ENCODE peak calls at places on chromosomes 5 and 9, in four cellular contexts. Q is mucosa of descending colon, A is uterus, O is HCT116. U is an unnamed sample. For H3K36me3, the result is how much of the 10 kb centered on the place peaks cover.

GRCh38 chr5:5494489-5495402 is 72.3 kb downstream of the ICE1 start:
- DNase-seq in Q (peak), A (peak), O (peak), U (peak)

GRCh38 chr5:38640012-38640395 is 83.6 kb upstream of the LIFR start:
- DNase-seq in Q (no peak), A (no peak), O (no peak), U (no peak)

GRCh38 chr9:28999806-29000205 is 1426.5 kb upstream of the C9orf72 start:
- DNase-seq in Q (no peak), A (no peak), O (no peak), U (no peak)

GRCh38 chr9:86099695-86100364 is 472 bp upstream of the GOLM1 start:
- DNase-seq in Q (peak), A (peak), O (peak), U (no peak)

GRCh38 chr5:52693279-52693678 is 94.4 kb upstream of the ITGA1 start:
- DNase-seq in Q (peak), A (peak), O (no peak), U (no peak)

GRCh38 chr9:130260816-130261765 is 4.5 kb upstream of the HMCN2 start:
- DNase-seq in Q (no peak), A (no peak), O (no peak), U (no peak)

GRCh38 chr5:169576181-169576598 is 7.4 kb upstream of the SPDL1 start:
- DNase-seq in Q (no peak), A (peak), O (no peak), U (no peak)

GRCh38 chr9:131275332-131276106 is 791 bp downstream of the FAM78A start:
- DNase-seq in Q (no peak), A (no peak), O (no peak), U (peak)

GRCh38 chr5:124737651-124738050 is 8.8 kb downstream of the ZNF608 start:
- DNase-seq in Q (no peak), A (no peak), O (no peak), U (no peak)

GRCh38 chr5:124741711-124742496 is 4.5 kb downstream of the ZNF608 start:
- DNase-seq in Q (no peak), A (no peak), O (peak), U (no peak)

GRCh38 chr5:124740991-124741583 is 5.4 kb downstream of the ZNF608 start:
- DNase-seq in Q (no peak), A (no peak), O (no peak), U (no peak)

GRCh38 chr5:124738751-124739559 is 7.5 kb downstream of the ZNF608 start:
- DNase-seq in Q (no peak), A (no peak), O (no peak), U (no peak)

GRCh38 chr5:124740055-124740454 is 6.4 kb downstream of the ZNF608 start:
- DNase-seq in Q (no peak), A (no peak), O (no peak), U (no peak)
- H3K4me3 ChIP-seq in Q (no peak), A (no peak), O (no peak), U (peak)

DNA sequence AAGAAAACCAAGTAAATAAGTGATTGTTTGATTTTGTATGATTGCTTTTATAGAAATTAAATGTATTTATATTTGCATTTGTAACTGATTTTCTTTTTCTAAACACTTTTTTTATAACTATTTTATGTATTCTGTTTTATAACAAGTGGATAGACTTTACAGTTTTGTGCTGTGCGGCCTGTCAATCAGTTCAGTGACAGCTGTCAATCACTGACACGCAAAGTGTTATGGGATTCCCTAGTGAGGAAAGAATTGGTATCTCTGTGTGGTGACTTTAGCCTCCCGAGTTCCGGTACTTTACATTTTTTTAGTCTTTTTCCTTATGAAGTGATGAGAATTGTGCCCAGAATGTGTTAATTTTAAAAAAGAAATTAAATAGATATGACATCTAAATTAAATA is 16.3 kb downstream of the GPR151 start:
- DNase-seq in Q (no peak), A (no peak), O (no peak), U (no peak)
- H3K36me3 ChIP-seq in Q (under half), A (under half), O (under half), U (under half)

DNA sequence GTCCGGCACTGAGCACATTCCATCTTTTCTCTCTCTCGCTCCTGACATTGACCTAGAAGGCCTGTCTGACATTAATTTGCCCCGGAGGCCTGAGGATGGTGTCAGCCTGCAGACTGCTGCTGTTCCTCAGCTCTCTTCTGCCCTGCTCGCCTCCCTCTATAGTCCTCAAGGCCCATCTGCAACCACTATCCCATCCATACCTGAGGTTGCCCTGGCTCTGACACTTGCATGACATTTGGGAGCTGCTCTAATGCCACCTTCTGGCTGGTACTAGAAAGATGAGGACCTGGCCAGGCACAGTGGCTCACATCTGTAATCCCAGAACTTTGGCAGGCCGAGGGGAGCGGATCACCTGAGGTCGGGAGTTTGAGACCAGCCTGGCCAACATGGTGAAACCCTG is 38.6 kb upstream of the GGTA1 start:
- DNase-seq in Q (no peak), A (no peak), O (peak), U (no peak)
- TF ChIP-seq CTCF in Q (no peak), A (no peak), O (peak), U (no peak)

GRCh38 chr9:107484117-107484723 is 5.3 kb downstream of the KLF4 start:
- DNase-seq in Q (no peak), A (peak), O (peak), U (no peak)
- H3K4me3 ChIP-seq in Q (no peak), A (no peak), O (no peak), U (no peak)

GRCh38 chr5:6904822-6905221 is 191.6 kb downstream of the TENT4A start:
- DNase-seq in Q (no peak), A (no peak), O (no peak), U (no peak)
- H3K36me3 ChIP-seq in Q (under half), A (under half), O (under half), U (under half)

GRCh38 chr9:136670571-136671253 is 8.0 kb downstream of the EGFL7 start:
- DNase-seq in Q (peak), A (no peak), O (no peak), U (no peak)

GRCh38 chr9:136671254-136671614 is 8.5 kb downstream of the EGFL7 start:
- DNase-seq in Q (peak), A (no peak), O (no peak), U (no peak)

GRCh38 chr9:136672431-136673087 is 9.8 kb downstream of the EGFL7 start:
- DNase-seq in Q (peak), A (no peak), O (no peak), U (no peak)

GRCh38 chr9:136673088-136673969 is 10.6 kb downstream of the EGFL7 start:
- DNase-seq in Q (peak), A (no peak), O (no peak), U (no peak)

DNA sequence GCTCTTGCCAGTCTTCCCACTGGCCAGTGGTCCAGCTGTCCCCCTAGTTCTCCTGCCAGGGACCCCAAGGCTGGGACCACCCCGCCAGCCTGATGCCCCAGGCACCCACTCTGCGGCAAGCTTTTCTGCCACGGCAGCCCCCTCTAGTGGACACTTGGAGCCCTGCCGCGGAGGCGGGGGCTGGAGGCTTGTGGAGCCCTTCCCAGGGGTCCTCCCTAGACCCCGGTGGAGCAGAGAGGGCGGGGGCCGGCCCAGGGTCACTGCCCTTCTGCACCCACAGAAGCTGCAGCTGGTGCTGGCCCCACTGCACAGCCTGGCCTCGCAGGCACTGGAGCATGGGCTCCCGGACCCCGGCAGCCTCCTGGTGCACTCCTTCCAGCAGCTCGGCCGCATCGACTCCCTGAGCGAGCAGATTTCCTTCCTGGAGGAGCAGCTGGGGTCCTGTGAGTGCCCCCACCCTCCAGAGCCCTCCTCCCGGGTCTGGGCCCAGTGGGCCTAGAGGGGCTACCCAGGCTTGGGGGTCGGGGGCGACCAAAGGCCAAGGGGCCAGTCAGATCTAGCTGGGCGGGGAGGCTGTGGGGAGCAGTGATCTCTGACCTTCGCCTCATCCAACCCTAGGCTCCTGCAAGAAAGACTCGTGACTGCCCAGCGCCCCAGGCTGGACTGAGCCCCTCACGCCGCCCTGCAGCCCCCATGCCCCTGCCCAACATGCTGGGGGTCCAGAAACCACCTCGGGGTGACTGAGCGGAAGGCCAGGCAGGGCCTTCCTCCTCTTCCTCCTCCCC is 9.1 kb downstream of the EGFL7 start:
- DNase-seq in Q (peak), A (no peak), O (no peak), U (no peak)
- TF ChIP-seq CTCF in Q (peak), A (peak), O (peak), U (peak)

GRCh38 chr5:154475613-154476342 is 2.2 kb downstream of the HAND1 start:
- DNase-seq in Q (no peak), A (no peak), O (no peak), U (no peak)

GRCh38 chr5:154473581-154474266 is 4.3 kb downstream of the HAND1 start:
- DNase-seq in Q (no peak), A (no peak), O (no peak), U (no peak)

GRCh38 chr5:154474267-154474956 is 3.6 kb downstream of the HAND1 start:
- DNase-seq in Q (no peak), A (no peak), O (no peak), U (no peak)

GRCh38 chr5:154476343-154477213 is 1.4 kb downstream of the HAND1 start:
- DNase-seq in Q (no peak), A (no peak), O (no peak), U (no peak)

GRCh38 chr5:154474957-154475334 is 3.1 kb downstream of the HAND1 start:
- DNase-seq in Q (no peak), A (no peak), O (no peak), U (no peak)
- H3K4me3 ChIP-seq in Q (no peak), A (no peak), O (no peak), U (no peak)

GRCh38 chr9:71716138-71716909 is 52.0 kb downstream of the CEMIP2 start:
- DNase-seq in Q (no peak), A (no peak), O (no peak), U (no peak)
- H3K36me3 ChIP-seq in Q (under half), A (under half), O (under half), U (under half)

GRCh38 chr5:80799573-80799972 is 144.8 kb upstream of the DHFR start:
- DNase-seq in Q (no peak), A (no peak), O (no peak), U (no peak)

GRCh38 chr5:80806929-80807328 is 152.1 kb upstream of the DHFR start:
- DNase-seq in Q (no peak), A (no peak), O (no peak), U (no peak)

GRCh38 chr5:80805038-80805437 is 150.3 kb upstream of the DHFR start:
- DNase-seq in Q (no peak), A (no peak), O (no peak), U (no peak)

GRCh38 chr5:80809451-80809850 is 150.7 kb upstream of the RASGRF2 start:
- DNase-seq in Q (no peak), A (no peak), O (no peak), U (no peak)

DNA sequence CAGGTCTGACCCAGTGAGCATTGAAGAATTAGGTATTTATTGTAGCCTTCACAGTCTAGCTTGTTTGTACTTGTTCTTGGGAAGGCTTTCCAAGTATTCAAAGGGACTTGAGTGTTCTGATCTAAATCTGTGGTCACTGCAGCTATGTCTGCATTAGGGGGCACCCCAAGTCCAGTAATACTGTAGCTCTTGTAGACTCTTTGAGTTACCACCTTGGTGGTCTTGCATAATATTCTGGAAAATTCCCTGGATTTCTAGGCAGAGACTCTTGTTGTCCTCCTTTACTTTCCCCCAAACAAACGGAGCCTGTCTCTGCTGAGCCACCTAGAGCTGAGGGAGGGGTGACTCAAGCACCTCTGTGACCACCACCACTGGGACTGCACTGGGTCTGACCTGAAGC is 149.5 kb upstream of the DHFR start:
- DNase-seq in Q (no peak), A (no peak), O (no peak), U (no peak)
- TF ChIP-seq CTCF in Q (no peak), A (no peak), O (no peak), U (no peak)